ENCODE peak calls at places on chromosomes 13 and 19, in six cellular contexts. R is HCT116, L is HepG2, H is K562, Q is H1, T is GM12878. K is an unnamed sample.
A peak's percentile ranks its signal among the peaks of the same experiment; 100 is the strongest.

GRCh38 chr19:5804516-5805464 is at the start of gene NRTN:
- DNase-seq in Q (peak; percentile 77), T (no peak), L (no peak), H (peak; percentile 72), R (no peak), K (no peak)

GRCh38 chr13:52707375-52707774 is 32.2 kb downstream of the CNMD start:
- DNase-seq in L (no peak), R (no peak), T (no peak), Q (no peak), H (no peak), K (no peak)

GRCh38 chr19:14979498-14980255 is at the start of gene SLC1A6:
- DNase-seq in L (no peak), H (no peak), T (no peak), Q (peak; percentile 79), R (no peak), K (peak; percentile 35)

GRCh38 chr13:111031531-111031961 is 83.6 kb upstream of the ARHGEF7 start:
- DNase-seq in L (no peak), T (no peak), R (no peak), H (no peak), Q (peak; percentile 30), K (no peak)

GRCh38 chr19:17303167-17303939 is at the start of gene ABHD8:
- DNase-seq in H (peak; percentile 98), R (peak; percentile 92), T (peak; percentile 72), Q (peak; percentile 99), L (peak; percentile 93), K (peak; percentile 97)

GRCh38 chr13:111954681-111955411 is 112.1 kb upstream of the SOX1 start:
- DNase-seq in H (peak; percentile 4), L (no peak), T (no peak), R (peak; percentile 36), Q (peak; percentile 41), K (no peak)

GRCh38 chr13:97977376-97977705 is 23.9 kb downstream of the IPO5 start:
- DNase-seq in R (no peak), Q (no peak), T (no peak), H (peak; percentile 5), L (no peak), K (no peak)

GRCh38 chr13:21458457-21458815 is 667 bp downstream of the ZDHHC20 start:
- DNase-seq in R (no peak), T (no peak), H (peak; percentile 57), L (no peak), Q (peak; percentile 62), K (no peak)

GRCh38 chr19:34639491-34640085 is 37.4 kb downstream of the SCGB2B2 start:
- DNase-seq in T (peak; percentile 13), H (peak; percentile 80), R (peak; percentile 53), Q (peak; percentile 58), L (peak; percentile 82), K (peak; percentile 68)

GRCh38 chr13:30091691-30092090 is 215.7 kb downstream of the KATNAL1 start:
- DNase-seq in H (no peak), L (no peak), Q (no peak), T (no peak), R (no peak), K (no peak)

GRCh38 chr13:35690546-35690945 is 214.1 kb upstream of the MAB21L1 start:
- DNase-seq in L (no peak), Q (no peak), R (no peak), H (no peak), T (no peak), K (no peak)

GRCh38 chr13:26813626-26814348 is 53.2 kb upstream of the GPR12 start:
- DNase-seq in T (no peak), Q (no peak), R (no peak), H (no peak), L (no peak), K (no peak)

GRCh38 chr13:20441879-20442278 is 83.8 kb downstream of the CRYL1 start:
- DNase-seq in L (no peak), T (no peak), R (peak; percentile 62), Q (no peak), H (no peak), K (peak; percentile 8)

GRCh38 chr13:97224544-97225324 is 2.6 kb downstream of the MBNL2 start:
- DNase-seq in Q (no peak), R (no peak), T (no peak), L (peak; percentile 66), H (no peak), K (no peak)

GRCh38 chr19:31351212-31352193 is 2.3 kb upstream of the TSHZ3 start:
- DNase-seq in Q (peak; percentile 66), L (no peak), T (no peak), H (no peak), R (no peak), K (no peak)

GRCh38 chr13:82165396-82166174 is 1716.7 kb downstream of the SLITRK1 start:
- DNase-seq in H (no peak), T (no peak), R (no peak), Q (no peak), L (no peak), K (no peak)

GRCh38 chr19:42846597-42846996 is 32.9 kb downstream of the PSG1 start:
- DNase-seq in Q (no peak), R (no peak), H (no peak), T (no peak), L (no peak), K (no peak)

GRCh38 chr19:15550847-15551182 is 42.5 kb downstream of the CYP4F22 start:
- DNase-seq in L (peak; percentile 16), R (no peak), H (peak; percentile 27), Q (no peak), T (no peak), K (peak; percentile 8)

GRCh38 chr19:51094696-51095279 is 12.1 kb upstream of the KLK14 start:
- DNase-seq in Q (peak; percentile 83), T (no peak), L (peak; percentile 13), H (peak; percentile 56), R (no peak), K (no peak)

GRCh38 chr19:6417713-6418561 is 6.7 kb downstream of the KHSRP start:
- DNase-seq in L (no peak), T (no peak), Q (peak; percentile 65), R (no peak), H (no peak), K (no peak)

GRCh38 chr19:51735759-51736449 is 12.1 kb upstream of the HAS1 start:
- DNase-seq in Q (no peak), T (no peak), H (peak; percentile 68), R (no peak), L (no peak), K (no peak)

GRCh38 chr19:48859711-48860572 is 8.5 kb downstream of the PLEKHA4 start:
- DNase-seq in H (peak; percentile 99), R (no peak), T (no peak), Q (peak; percentile 63), L (no peak), K (no peak)
- TF ChIP-seq ZNF274 in H (no peak), R (no peak), T (no peak), Q (no peak), L (no peak), K (no peak)

DNA sequence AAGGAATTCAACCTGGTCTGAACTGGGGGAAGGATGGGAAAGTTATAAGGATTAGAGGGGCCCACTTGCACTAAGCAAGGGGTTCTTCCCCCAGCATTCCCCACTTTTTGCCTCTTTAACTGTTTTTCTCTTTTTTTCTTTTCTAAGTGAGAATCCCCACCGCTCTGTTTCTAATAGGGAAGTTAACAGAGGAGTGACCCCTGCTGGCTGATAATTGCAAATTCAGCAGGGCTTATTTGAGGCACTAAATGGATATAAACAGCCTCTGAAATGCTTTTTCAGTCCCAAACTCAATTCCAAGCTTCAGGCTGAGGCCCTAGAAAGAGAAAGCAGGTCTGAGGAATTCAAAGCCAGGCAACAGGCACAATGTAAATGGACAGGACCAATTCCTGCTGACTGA is 38.2 kb upstream of the CEACAM21 start:
- DNase-seq in L (peak; percentile 6), Q (no peak), R (no peak), H (peak; percentile 50), T (no peak), K (no peak)
- TF ChIP-seq YY1 in L (no peak), Q (no peak), R (no peak), H (no peak), T (no peak), K (no peak)

GRCh38 chr19:12939908-12940533 is 1.6 kb downstream of the CALR start:
- DNase-seq in Q (no peak), H (no peak), R (no peak), L (no peak), T (no peak), K (no peak)

GRCh38 chr19:12938054-12938535 is 314 bp upstream of the CALR start:
- DNase-seq in Q (peak; percentile 98), R (peak; percentile 99), T (peak; percentile 97), L (peak; percentile 98), H (peak; percentile 100), K (peak; percentile 97)

GRCh38 chr19:12937243-12938053 is 961 bp upstream of the CALR start:
- DNase-seq in R (no peak), H (no peak), Q (peak; percentile 77), L (peak; percentile 43), T (no peak), K (no peak)

GRCh38 chr19:12939292-12939606 is 840 bp downstream of the CALR start:
- DNase-seq in H (no peak), L (no peak), R (no peak), T (no peak), Q (no peak), K (no peak)

DNA sequence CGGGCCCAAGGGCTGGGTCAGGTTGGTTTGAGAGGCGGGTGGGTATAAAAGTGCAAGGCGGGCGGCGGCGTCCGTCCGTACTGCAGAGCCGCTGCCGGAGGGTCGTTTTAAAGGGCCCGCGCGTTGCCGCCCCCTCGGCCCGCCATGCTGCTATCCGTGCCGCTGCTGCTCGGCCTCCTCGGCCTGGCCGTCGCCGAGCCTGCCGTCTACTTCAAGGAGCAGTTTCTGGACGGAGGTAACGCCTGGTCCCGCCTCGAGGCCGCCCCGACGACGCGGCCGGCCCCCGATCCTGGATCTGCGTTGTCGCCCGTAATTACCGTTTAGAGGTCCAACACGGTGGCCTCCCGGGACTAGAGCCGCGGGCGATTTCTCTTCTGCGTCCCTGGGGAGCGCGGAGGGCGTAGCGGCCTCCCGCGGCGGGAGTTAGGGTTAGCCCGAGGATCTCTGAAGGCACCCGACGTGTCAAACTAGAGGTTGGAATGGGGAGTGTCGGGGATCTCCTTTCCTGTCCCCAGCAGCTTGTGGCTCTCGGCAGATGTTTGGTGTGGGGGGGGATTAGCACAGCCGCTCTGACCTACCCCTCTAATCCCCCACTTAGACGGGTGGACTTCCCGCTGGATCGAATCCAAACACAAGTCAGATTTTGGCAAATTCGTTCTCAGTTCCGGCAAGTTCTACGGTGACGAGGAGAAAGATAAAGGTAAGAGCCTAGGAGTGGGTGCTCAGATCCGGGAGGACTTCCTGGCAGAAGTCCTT is at the start of gene CALR:
- DNase-seq in Q (no peak), R (no peak), T (no peak), H (peak; percentile 64), L (no peak), K (no peak)
- H3K4me1 ChIP-seq in Q (peaks cover 23% of the 10 kb centered on the region), R (peaks cover 49% of the 10 kb centered on the region), T (peaks cover 52% of the 10 kb centered on the region), H (peaks cover 36% of the 10 kb centered on the region), L (peaks cover 51% of the 10 kb centered on the region), K (peaks cover 11% of the 10 kb centered on the region)

DNA sequence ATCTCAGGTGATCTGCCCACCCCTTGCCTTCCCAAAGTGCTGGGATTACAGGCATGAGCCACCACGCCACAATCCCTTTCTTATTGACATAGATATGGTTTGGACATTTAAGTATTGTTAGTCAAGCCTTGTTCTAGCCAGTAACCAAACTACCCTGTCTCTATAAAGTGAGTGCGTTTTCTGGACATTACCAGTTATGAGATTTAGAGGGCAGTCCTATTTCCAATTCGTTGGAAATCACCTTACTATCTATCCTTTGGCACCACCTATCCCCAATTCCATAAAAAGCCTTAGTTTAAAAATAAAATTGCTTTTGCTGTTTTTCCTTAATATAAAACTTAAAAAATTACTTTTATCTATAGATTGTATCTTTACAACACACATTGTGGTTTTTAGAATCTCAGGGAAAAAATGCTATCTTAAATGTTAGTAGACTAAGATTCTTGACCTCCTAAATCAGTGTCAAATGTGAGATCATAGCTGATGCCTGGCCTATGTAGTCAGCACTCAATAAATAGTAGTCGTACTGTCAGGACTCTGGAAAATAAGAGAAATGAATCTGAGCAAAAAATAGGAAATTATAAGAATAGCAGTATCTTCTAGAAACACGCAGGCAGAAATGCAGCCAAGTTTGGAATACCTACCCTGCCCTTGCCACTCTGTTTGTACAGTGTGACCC is 57.0 kb downstream of the NUFIP1 start:
- DNase-seq in H (no peak), R (no peak), T (no peak), L (no peak), Q (no peak), K (no peak)
- TF ChIP-seq ZNF274 in H (no peak), R (no peak), T (no peak), L (no peak), Q (no peak), K (no peak)